ENCODE peak calls at places on chromosomes 13 and 19, in six cellular contexts. Q is neural progenitor cell, B is psoas muscle, J is GM13976, N is AG10803, X is AG09309. R is an unnamed sample.

GRCh38 chr19:56547535-56547934 is 8.8 kb downstream of the ZFP28 start:
- DNase-seq in B (no peak), X (no peak), Q (peak), N (no peak), J (no peak), R (no peak)

GRCh38 chr13:37651891-37652290 is 53.3 kb upstream of the POSTN start:
- DNase-seq in N (no peak), J (no peak), B (no peak), Q (no peak), X (no peak), R (no peak)

GRCh38 chr13:89982406-89983085 is 1364.9 kb upstream of the MIR17HG start:
- DNase-seq in N (peak), Q (no peak), B (no peak), X (no peak), J (no peak), R (no peak)

GRCh38 chr13:43232866-43233265 is 209.5 kb downstream of the DNAJC15 start:
- DNase-seq in B (no peak), J (no peak), X (peak), Q (no peak), N (peak), R (no peak)

GRCh38 chr13:37700887-37701286 is 102.3 kb upstream of the POSTN start:
- DNase-seq in Q (no peak), N (peak), J (no peak), X (no peak), B (no peak), R (no peak)

GRCh38 chr13:45928843-45929242 is 77.3 kb upstream of the SIAH3 start:
- DNase-seq in X (no peak), J (no peak), B (no peak), N (no peak), Q (no peak), R (peak)

GRCh38 chr19:10112037-10112751 is 701 bp downstream of the P2RY11 start:
- DNase-seq in X (no peak), B (no peak), J (no peak), N (peak), Q (no peak), R (no peak)

GRCh38 chr19:50327013-50327412 is 2.2 kb downstream of the KCNC3 start:
- DNase-seq in J (no peak), Q (no peak), X (no peak), B (no peak), N (no peak), R (no peak)

GRCh38 chr13:112688560-112689497 is 1.0 kb upstream of the ATP11A start:
- DNase-seq in B (no peak), N (peak), X (no peak), J (no peak), Q (peak), R (no peak)

GRCh38 chr19:19661675-19662251 is 1.7 kb downstream of the ATP13A1 start:
- DNase-seq in Q (peak), B (no peak), N (no peak), J (peak), X (no peak), R (no peak)

DNA sequence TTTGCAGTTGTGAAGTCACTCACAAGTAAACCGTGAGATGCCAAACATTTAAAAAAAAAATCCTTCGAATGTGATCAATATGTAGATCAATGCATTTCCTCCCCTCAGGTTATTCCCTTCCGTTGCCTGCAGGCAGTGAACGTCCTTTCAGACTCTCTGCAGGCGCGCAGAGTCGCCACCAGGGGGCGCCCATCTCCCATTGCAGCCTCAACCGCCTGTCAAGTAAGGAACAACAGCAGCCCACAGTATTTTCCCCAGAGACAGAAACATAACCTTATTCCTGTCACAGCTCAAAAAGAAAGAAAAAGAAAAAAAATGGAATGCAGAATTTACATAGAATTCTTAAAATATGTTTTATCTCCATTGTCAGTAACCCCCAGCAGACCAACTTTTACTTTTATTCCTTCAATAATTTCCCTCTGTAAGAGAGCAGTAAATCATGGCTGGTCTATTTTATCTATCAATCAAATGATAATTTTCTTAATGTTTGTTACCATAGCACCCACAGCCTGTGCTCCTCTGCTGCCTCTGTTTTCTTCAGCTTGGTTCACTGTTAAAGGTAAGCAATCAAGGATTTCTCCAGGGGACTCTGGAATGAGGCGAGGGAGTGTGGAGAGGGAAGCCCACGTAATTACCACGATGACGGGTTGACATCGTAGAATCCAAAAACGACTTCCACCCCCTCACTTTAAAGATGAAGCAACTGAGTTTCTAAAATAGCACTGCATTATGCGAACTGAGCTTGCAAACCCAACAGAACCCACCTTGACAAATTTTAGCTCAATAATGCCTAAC is 637.6 kb upstream of the ARGLU1 start:
- DNase-seq in Q (peak), B (peak), J (peak), N (peak), X (no peak), R (no peak)
- TF ChIP-seq CTCF in Q (peak), B (peak), J (peak), N (peak), X (peak), R (peak)

DNA sequence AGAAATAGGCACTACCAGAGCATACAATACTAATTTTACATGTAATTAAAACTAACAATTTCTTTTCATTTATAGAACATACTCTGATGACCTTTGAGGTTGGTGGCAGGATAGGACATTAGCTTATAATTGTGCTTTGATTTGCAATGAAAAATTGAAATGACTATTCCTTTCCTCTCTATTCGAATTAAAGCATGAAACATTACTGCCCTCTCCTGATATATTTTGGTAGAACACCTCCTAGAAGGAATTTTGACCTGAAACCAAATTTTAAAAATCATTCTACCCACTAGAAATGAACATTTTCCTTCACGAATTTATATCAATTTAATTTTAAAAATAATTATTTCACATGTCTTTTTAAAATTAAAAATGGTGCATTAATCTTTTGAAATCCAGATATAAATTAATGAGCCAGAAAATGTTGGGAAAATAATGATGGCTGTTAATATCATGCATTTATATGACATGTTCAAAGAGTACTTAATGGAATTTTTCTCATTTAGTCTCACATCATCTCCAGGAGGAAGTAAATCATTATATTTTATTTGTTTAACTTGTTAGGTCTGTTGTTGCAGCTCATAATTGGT is 556.3 kb upstream of the ARGLU1 start:
- DNase-seq in J (no peak), Q (peak), N (peak), X (no peak), B (no peak), R (no peak)
- TF ChIP-seq CTCF in J (no peak), Q (peak), N (peak), X (peak), B (peak), R (peak)

GRCh38 chr13:49220035-49220855 is at the start of gene MLNR:
- DNase-seq in X (no peak), Q (peak), N (peak), J (peak), B (peak), R (no peak)
- TF ChIP-seq CTCF in X (peak), Q (peak), N (no peak), J (no peak), B (peak), R (no peak)

GRCh38 chr19:42176990-42177685 is 40.3 kb downstream of the DEDD2 start:
- DNase-seq in B (peak), X (no peak), Q (peak), N (peak), J (peak), R (peak)
- TF ChIP-seq CTCF in B (peak), X (peak), Q (peak), N (peak), J (peak), R (no peak)

DNA sequence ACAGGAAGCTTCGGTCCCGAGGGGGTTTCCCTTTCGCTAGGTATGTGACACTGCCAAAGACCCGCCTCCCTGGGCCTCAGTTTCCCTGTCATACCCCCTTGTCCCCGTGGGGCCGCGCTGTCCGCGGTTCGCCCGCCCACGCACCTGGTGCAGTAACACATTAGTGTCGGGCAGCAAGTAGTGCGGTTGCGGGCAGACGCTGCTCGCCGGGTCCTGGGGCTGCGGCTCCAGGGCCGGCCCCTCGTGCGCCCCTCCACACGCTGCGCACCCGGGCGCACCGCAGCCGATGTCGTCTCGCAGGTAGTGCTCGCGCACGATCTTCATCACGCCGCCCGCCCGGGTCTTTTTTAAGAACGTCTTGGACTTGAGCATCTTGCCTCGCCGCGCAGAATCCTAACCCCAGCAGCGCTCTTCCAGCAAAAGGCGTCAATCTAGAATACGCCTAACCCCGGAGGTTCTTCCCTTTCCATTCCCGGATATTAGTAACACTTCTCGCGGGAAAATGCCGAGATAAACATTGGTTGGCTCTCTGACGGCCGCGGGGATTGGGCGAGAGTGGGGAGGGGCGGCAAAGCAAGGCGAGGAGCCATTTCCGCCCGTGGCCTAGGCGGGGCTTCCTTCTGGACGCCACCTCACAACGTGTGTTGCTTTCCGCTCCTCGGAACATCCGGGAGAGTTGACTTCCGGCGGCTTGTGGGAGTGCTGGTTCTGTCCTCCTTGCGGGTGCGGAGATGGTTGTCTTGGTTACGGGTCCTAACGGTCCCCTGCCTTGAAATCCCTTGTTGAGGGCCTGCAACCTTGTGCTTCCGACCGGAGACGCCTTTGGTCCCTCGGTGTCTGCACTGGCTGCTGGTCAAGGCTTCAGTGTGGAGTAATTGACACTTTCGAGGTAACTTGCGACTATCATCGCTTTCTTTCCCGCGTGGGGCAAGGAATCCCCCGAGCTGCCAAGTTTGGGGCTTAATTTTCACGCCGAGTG is at the start of the genes DIS3 and PIBF1:
- DNase-seq in B (peak), J (peak), Q (peak), N (peak), X (peak), R (peak)
- TF ChIP-seq CTCF in B (no peak), J (peak), Q (no peak), N (peak), X (no peak), R (peak)

GRCh38 chr13:73722120-73722519 is 412.1 kb downstream of the KLF12 start:
- DNase-seq in X (peak), N (peak), J (peak), Q (no peak), B (no peak), R (peak)
- TF ChIP-seq CTCF in X (peak), N (peak), J (no peak), Q (peak), B (no peak), R (peak)